ENCODE peak calls at places on chromosomes 2 and 18, in eight cellular contexts. Z, T, A, M, V, N, R and H are unnamed samples.

GRCh38 chr18:75455249-75456183 is 28.0 kb upstream of the SMIM21 start:
- DNase-seq in V (no peak), R (no peak), A (no peak), M (no peak), T (no peak), Z (peak; percentile 43), N (no peak), H (no peak)

GRCh38 chr2:26854283-26854827 is 6.4 kb downstream of the DPYSL5 start:
- DNase-seq in T (no peak), V (no peak), A (no peak), Z (no peak), M (no peak), R (no peak), N (no peak), H (no peak)

GRCh38 chr2:206936456-206937222 is 2.7 kb upstream of the CPO start:
- DNase-seq in V (no peak), N (no peak), T (no peak), M (no peak), Z (no peak), A (no peak), R (no peak), H (no peak)

GRCh38 chr2:65518751-65519150 is 86.4 kb upstream of the SPRED2 start:
- DNase-seq in T (no peak), N (no peak), V (no peak), M (no peak), R (no peak), A (no peak), Z (no peak), H (no peak)

GRCh38 chr2:121000804-121001203 is 265.1 kb downstream of the GLI2 start:
- DNase-seq in N (no peak), M (no peak), A (no peak), T (no peak), V (no peak), R (no peak), Z (no peak), H (no peak)

GRCh38 chr18:54671291-54671881 is 80.3 kb downstream of the DYNAP start:
- DNase-seq in V (peak; percentile 21), M (peak; percentile 19), N (no peak), T (no peak), Z (no peak), A (no peak), R (no peak), H (peak; percentile 24)

GRCh38 chr2:16630463-16630862 is 35.2 kb downstream of the CYRIA start:
- DNase-seq in R (no peak), N (no peak), A (no peak), Z (no peak), M (no peak), V (no peak), T (no peak), H (no peak)

GRCh38 chr2:45652090-45653050 is 895 bp downstream of the PRKCE start:
- DNase-seq in N (no peak), R (peak; percentile 41), Z (peak; percentile 61), T (peak; percentile 87), V (peak; percentile 20), A (peak; percentile 36), M (no peak), H (no peak)

GRCh38 chr2:64344999-64345576 is 108.9 kb upstream of the LGALSL start:
- DNase-seq in A (no peak), V (no peak), N (no peak), T (no peak), Z (no peak), R (no peak), M (no peak), H (no peak)

GRCh38 chr2:104746299-104746698 is 107.6 kb upstream of the POU3F3 start:
- DNase-seq in V (no peak), Z (no peak), T (no peak), R (no peak), N (no peak), M (no peak), A (no peak), H (no peak)

GRCh38 chr2:100670232-100670631 is 107.4 kb downstream of the PDCL3 start:
- DNase-seq in V (no peak), N (no peak), R (no peak), T (no peak), M (peak; percentile 46), A (no peak), Z (no peak), H (no peak)

GRCh38 chr18:46253498-46253897 is 149.3 kb downstream of the HAUS1 start:
- DNase-seq in M (no peak), R (peak; percentile 61), V (no peak), A (no peak), T (no peak), N (no peak), Z (peak; percentile 23), H (no peak)

GRCh38 chr18:28952339-28952738 is 775.4 kb upstream of the CDH2 start:
- DNase-seq in T (no peak), N (no peak), R (no peak), V (no peak), M (no peak), Z (no peak), A (no peak), H (no peak)

GRCh38 chr2:224776795-224777562 is 60.8 kb upstream of the CCDC195 start:
- DNase-seq in Z (no peak), M (no peak), T (no peak), R (no peak), N (no peak), V (no peak), A (no peak), H (no peak)

GRCh38 chr2:2016912-2017311 is 272.6 kb upstream of the PXDN start:
- DNase-seq in A (no peak), Z (no peak), N (no peak), R (no peak), T (no peak), M (no peak), V (no peak), H (no peak)

GRCh38 chr2:174617713-174618112 is 20.1 kb upstream of the WIPF1 start:
- DNase-seq in R (no peak), T (no peak), N (no peak), V (no peak), Z (no peak), A (no peak), M (no peak), H (no peak)

GRCh38 chr18:12394428-12394827 is 13.3 kb upstream of the PRELID3A start:
- DNase-seq in M (no peak), V (peak; percentile 26), Z (no peak), T (peak; percentile 66), A (no peak), N (no peak), R (no peak), H (no peak)

GRCh38 chr2:18991177-18992168 is 366.9 kb downstream of the OSR1 start:
- DNase-seq in A (peak; percentile 84), V (peak; percentile 86), M (no peak), Z (peak; percentile 98), T (no peak), R (peak; percentile 29), N (peak; percentile 19), H (no peak)

GRCh38 chr18:31506024-31506742 is 8.2 kb downstream of the DSG2 start:
- DNase-seq in V (peak; percentile 63), N (no peak), A (no peak), T (no peak), Z (no peak), M (peak; percentile 46), R (no peak), H (no peak)

GRCh38 chr2:119723784-119724467 is 35.8 kb upstream of the PTPN4 start:
- DNase-seq in A (no peak), N (no peak), R (no peak), Z (no peak), T (no peak), V (no peak), M (peak; percentile 57), H (no peak)

GRCh38 chr18:46199515-46200147 is 95.4 kb downstream of the HAUS1 start:
- DNase-seq in Z (no peak), A (no peak), R (no peak), T (no peak), N (no peak), V (peak; percentile 79), M (peak; percentile 62), H (peak; percentile 16)

GRCh38 chr2:88626171-88627054 is 851 bp downstream of the EIF2AK3 start:
- DNase-seq in Z (peak; percentile 48), V (peak; percentile 9), A (peak; percentile 47), M (no peak), T (peak; percentile 94), N (peak; percentile 6), R (peak; percentile 26), H (no peak)

DNA sequence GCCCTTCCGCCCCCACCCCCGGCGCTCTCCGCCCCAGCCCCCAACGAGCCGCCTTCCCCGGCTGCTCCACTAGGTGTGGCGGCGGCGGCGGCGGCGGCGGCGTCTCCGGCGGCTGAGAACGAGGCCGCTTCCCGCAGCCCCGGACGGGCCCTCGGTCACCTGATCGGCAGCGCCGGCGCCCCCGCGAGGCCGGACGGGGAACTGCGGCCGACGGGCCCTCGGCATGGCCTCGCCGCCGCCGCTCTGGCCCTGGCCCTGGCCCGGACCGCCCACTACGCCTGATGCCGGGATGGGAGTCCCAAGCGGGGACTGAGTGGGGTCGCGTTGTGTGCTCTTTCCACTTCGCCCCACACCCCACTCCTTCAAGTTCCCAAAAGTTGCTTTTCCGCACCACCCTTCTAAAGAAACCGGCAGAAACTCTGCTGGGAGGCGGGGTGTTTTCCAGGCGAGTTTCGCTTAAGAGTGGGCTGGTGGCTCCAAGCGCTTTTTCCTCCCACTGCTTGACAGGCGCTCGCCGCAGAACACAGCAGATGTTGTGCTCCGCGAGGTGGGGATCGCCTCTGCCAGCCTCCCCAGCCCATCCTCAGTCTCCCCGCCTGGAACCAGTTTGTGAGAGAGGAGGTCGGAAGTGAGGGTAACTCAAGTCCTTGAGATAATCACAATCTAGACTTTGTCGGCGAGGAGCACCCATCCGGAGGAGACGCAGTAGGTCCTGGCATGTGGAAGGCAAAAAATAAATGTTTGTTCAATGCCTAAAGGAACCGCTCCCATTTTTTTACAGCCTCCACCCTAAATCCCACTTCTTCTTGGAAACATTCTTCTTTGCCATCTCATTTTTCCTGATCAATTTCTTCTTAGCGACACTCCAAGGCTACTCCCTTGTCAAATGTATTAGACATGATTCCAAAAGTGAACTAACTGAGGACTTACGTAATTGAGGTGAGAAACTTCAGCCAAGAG is at the start of gene NCKAP1:
- DNase-seq in N (peak; percentile 78), Z (peak; percentile 91), V (peak; percentile 89), M (peak; percentile 76), T (peak; percentile 96), R (peak; percentile 87), A (peak; percentile 94), H (peak; percentile 39)
- TF ChIP-seq POLR2A in N (peak; percentile 4), Z (peak; percentile 83), V (no peak), M (no peak), T (peak; percentile 5), R (peak; percentile 35), A (no peak), H (no peak)

GRCh38 chr2:177264209-177264538 is 353 bp downstream of the NFE2L2 start:
- DNase-seq in Z (peak; percentile 52), M (no peak), R (no peak), V (peak; percentile 53), A (peak; percentile 36), N (peak; percentile 33), T (peak; percentile 93), H (no peak)
- TF ChIP-seq POLR2A in Z (no peak), M (peak; percentile 11), R (no peak), V (no peak), A (no peak), N (peak; percentile 11), T (no peak), H (no peak)

GRCh38 chr2:38747007-38747424 is 4.1 kb downstream of the SRSF7 start:
- DNase-seq in T (no peak), M (no peak), V (no peak), Z (no peak), A (no peak), N (no peak), R (no peak), H (no peak)
- TF ChIP-seq POLR2A in T (no peak), M (no peak), V (no peak), Z (no peak), A (no peak), N (no peak), R (no peak), H (no peak)

GRCh38 chr2:68366083-68366560 is 1.0 kb downstream of the PLEK start:
- DNase-seq in V (no peak), M (no peak), R (no peak), T (no peak), Z (no peak), A (no peak), N (no peak), H (no peak)
- TF ChIP-seq POLR2A in V (no peak), M (no peak), R (no peak), T (no peak), Z (no peak), A (no peak), N (no peak), H (no peak)